ENCODE peak calls at places on chromosomes 6 and 20, in nine cellular contexts. O is B cell; N is mesothelial cell of epicardium; C is esophagus squamous epithelium; R is GM20000; X is activated T-cell treated with anti-CD3 and anti-CD28 coated beads, Interleukin-2, amount 50 U/mL, for 72 hours; Z is GM13977; S is stimulated activated CD4-positive, alpha-beta T cell treated with anti-CD3 and anti-CD28 coated beads, TNF-alpha, amount 100 ng/mL, for 48 hours; Y is NCI-H1105. W is an unnamed sample.

GRCh38 chr6:118632359-118632758 is 19.0 kb downstream of the CEP85L start:
- DNase-seq in X (no peak), N (no peak), R (no peak), O (no peak), S (no peak), C (no peak), Z (no peak), Y (no peak), W (no peak)

GRCh38 chr6:64258302-64258701 is 622.7 kb downstream of the PHF3 start:
- DNase-seq in S (no peak), O (no peak), Z (no peak), X (no peak), Y (no peak), C (no peak), R (no peak), N (no peak), W (no peak)

GRCh38 chr6:40955181-40955550 is 83.9 kb downstream of the UNC5CL start:
- DNase-seq in Z (no peak), C (no peak), X (no peak), S (no peak), R (no peak), O (no peak), N (no peak), Y (no peak), W (no peak)

GRCh38 chr6:97049254-97050004 is 124.9 kb downstream of the KLHL32 start:
- DNase-seq in S (no peak), N (no peak), R (peak), C (no peak), Z (peak), X (peak), O (peak), Y (no peak), W (no peak)

GRCh38 chr20:24819331-24819965 is 129.6 kb upstream of the CST7 start:
- DNase-seq in O (no peak), Y (no peak), S (no peak), R (no peak), N (no peak), X (no peak), Z (no peak), C (no peak), W (no peak)

GRCh38 chr6:139708342-139709199 is 334.1 kb upstream of the CITED2 start:
- DNase-seq in Z (no peak), S (no peak), O (no peak), R (no peak), Y (no peak), N (no peak), C (no peak), X (no peak), W (no peak)

GRCh38 chr20:38581013-38581412 is at the start of gene ADIG:
- DNase-seq in S (no peak), O (no peak), N (no peak), C (no peak), R (no peak), Z (no peak), X (no peak), Y (peak), W (no peak)

GRCh38 chr6:113719545-113719944 is 137.6 kb upstream of the MARCKS start:
- DNase-seq in Z (no peak), Y (no peak), N (no peak), S (no peak), O (no peak), C (no peak), X (no peak), R (no peak), W (no peak)

GRCh38 chr6:12436224-12436623 is 146.1 kb downstream of the EDN1 start:
- DNase-seq in R (no peak), Y (no peak), N (no peak), Z (no peak), O (no peak), S (no peak), X (no peak), C (no peak), W (no peak)

GRCh38 chr6:36169023-36170007 is 27.2 kb upstream of the BRPF3 start:
- DNase-seq in X (no peak), O (no peak), N (no peak), S (no peak), C (no peak), R (peak), Z (peak), Y (no peak), W (no peak)

GRCh38 chr20:24816431-24816830 is 132.6 kb upstream of the CST7 start:
- DNase-seq in N (no peak), R (no peak), C (no peak), S (no peak), Y (no peak), X (no peak), Z (no peak), O (no peak), W (no peak)

GRCh38 chr6:131758920-131759319 is 48.1 kb upstream of the CTAGE9 start:
- DNase-seq in Y (no peak), S (no peak), C (no peak), Z (no peak), O (no peak), R (no peak), X (no peak), N (no peak), W (no peak)

GRCh38 chr6:75118925-75119515 is 86.8 kb downstream of the COL12A1 start:
- DNase-seq in N (no peak), R (no peak), S (no peak), O (no peak), Z (no peak), C (no peak), Y (no peak), X (no peak), W (no peak)